ENCODE peak calls at places on chromosomes 11 and 22, in five cellular contexts. L, I, O, P and R are unnamed samples.

GRCh38 chr22:50696251-50696798 is 23.7 kb downstream of the SHANK3 start:
- DNase-seq in L (no peak), I (no peak), O (no peak), P (no peak), R (no peak)

GRCh38 chr11:40271361-40271760 is 1188.1 kb downstream of the LRRC4C start:
- DNase-seq in L (no peak), I (no peak), O (no peak), P (no peak), R (no peak)

GRCh38 chr22:20429254-20430100 is 8.1 kb downstream of the SCARF2 start:
- DNase-seq in L (no peak), I (no peak), O (no peak), P (peak; percentile 72), R (peak; percentile 71)

GRCh38 chr11:125084761-125085231 is 21.7 kb downstream of the SLC37A2 start:
- DNase-seq in L (no peak), I (no peak), O (no peak), P (no peak), R (no peak)

GRCh38 chr22:17234144-17234623 is 14.9 kb upstream of the ADA2 start:
- DNase-seq in L (no peak), I (no peak), O (peak; percentile 9), P (peak; percentile 59), R (no peak)

GRCh38 chr11:125281831-125282595 is 117.5 kb downstream of the PKNOX2 start:
- DNase-seq in L (no peak), I (no peak), O (no peak), P (no peak), R (no peak)

GRCh38 chr11:68369756-68370155 is 57.4 kb downstream of the LRP5 start:
- DNase-seq in L (no peak), I (no peak), O (no peak), P (no peak), R (no peak)

GRCh38 chr11:862704-863388 is 20.2 kb downstream of the TSPAN4 start:
- DNase-seq in L (no peak), I (no peak), O (no peak), P (no peak), R (no peak)

GRCh38 chr11:45815747-45816146 is 10.8 kb downstream of the SLC35C1 start:
- DNase-seq in L (peak; percentile 18), I (no peak), O (peak; percentile 55), P (no peak), R (no peak)

GRCh38 chr11:108927791-108928545 is 263.1 kb downstream of the DDX10 start:
- DNase-seq in L (no peak), I (no peak), O (peak; percentile 54), P (no peak), R (no peak)

GRCh38 chr11:12526789-12527188 is 147.4 kb upstream of the TEAD1 start:
- DNase-seq in L (no peak), I (no peak), O (peak; percentile 72), P (no peak), R (no peak)

GRCh38 chr11:99015634-99016454 is 4.9 kb upstream of the CNTN5 start:
- DNase-seq in L (peak; percentile 22), I (no peak), O (peak; percentile 78), P (peak; percentile 42), R (no peak)

GRCh38 chr11:61972112-61972795 is 4.8 kb upstream of the FTH1 start:
- DNase-seq in L (no peak), I (no peak), O (peak; percentile 97), P (no peak), R (no peak)

GRCh38 chr11:134332189-134332631 is 422 bp downstream of the GLB1L2 start:
- DNase-seq in L (no peak), I (no peak), O (no peak), P (peak; percentile 35), R (no peak)

GRCh38 chr22:30170126-30170525 is 76.4 kb downstream of the LIF start:
- DNase-seq in L (no peak), I (no peak), O (no peak), P (no peak), R (no peak)

GRCh38 chr11:69312418-69313399 is 18.8 kb downstream of the MYEOV start:
- DNase-seq in L (no peak), I (no peak), O (no peak), P (no peak), R (no peak)

GRCh38 chr11:19792510-19792909 is 79.9 kb downstream of the NAV2 start:
- DNase-seq in L (no peak), I (no peak), O (no peak), P (no peak), R (no peak)